ENCODE peak calls at places on chromosomes 11 and 22, in seven cellular contexts. V, A, K, T, U, L and C are unnamed samples. For H4K20me1 and H3K36me3, the result is how much of the 10 kb centered on the place peaks cover.

GRCh38 chr22:32836286-32836859 is 34.9 kb downstream of the TIMP3 start:
- DNase-seq in A (peak), K (peak), T (no peak), L (peak), U (no peak), V (peak), C (no peak)

GRCh38 chr22:35517769-35518530 is 22.7 kb upstream of the RASD2 start:
- DNase-seq in V (peak), U (no peak), A (peak), T (no peak), K (no peak), L (no peak), C (peak)

GRCh38 chr11:68043029-68043348 is 4.2 kb downstream of the TCIRG1 start:
- DNase-seq in T (no peak), A (no peak), U (no peak), V (no peak), L (peak), K (no peak), C (peak)

GRCh38 chr11:79253280-79253679 is 187.6 kb downstream of the TENM4 start:
- DNase-seq in A (no peak), U (no peak), T (no peak), L (no peak), V (no peak), K (peak), C (no peak)

GRCh38 chr11:113528982-113529381 is 53.8 kb upstream of the DRD2 start:
- DNase-seq in L (no peak), T (no peak), V (no peak), U (peak), A (no peak), K (no peak), C (no peak)

GRCh38 chr22:49373289-49373666 is 454.4 kb downstream of the BRD1 start:
- DNase-seq in V (no peak), U (no peak), T (no peak), L (no peak), A (no peak), K (no peak), C (no peak)

GRCh38 chr11:78929906-78930220 is 355.2 kb upstream of the NARS2 start:
- DNase-seq in A (no peak), L (no peak), V (no peak), T (no peak), U (no peak), K (no peak), C (no peak)

GRCh38 chr11:134223066-134223465 is 701 bp downstream of the NCAPD3 start:
- DNase-seq in V (peak), L (no peak), T (no peak), U (no peak), A (no peak), K (peak), C (no peak)

GRCh38 chr11:15819679-15820286 is 536.6 kb downstream of the SOX6 start:
- DNase-seq in L (no peak), U (peak), A (peak), V (peak), K (peak), T (peak), C (peak)

GRCh38 chr22:46758867-46759290 is 3.6 kb upstream of the TBC1D22A start:
- DNase-seq in L (peak), K (peak), A (peak), U (peak), V (peak), T (peak), C (peak)

GRCh38 chr11:86671386-86672006 is 920 bp downstream of the ME3 start:
- DNase-seq in L (no peak), U (no peak), A (peak), K (peak), V (peak), T (no peak), C (peak)

GRCh38 chr22:40057652-40058051 is 62.9 kb downstream of the FAM83F start:
- DNase-seq in K (no peak), L (no peak), A (no peak), T (no peak), V (no peak), U (no peak), C (no peak)

GRCh38 chr11:9232482-9232881 is 32.7 kb downstream of the DENND5A start:
- DNase-seq in A (no peak), K (no peak), L (no peak), U (no peak), T (no peak), V (no peak), C (no peak)

GRCh38 chr11:74780277-74780870 is 31.7 kb downstream of the RNF169 start:
- DNase-seq in K (no peak), A (no peak), V (no peak), T (no peak), U (no peak), L (no peak), C (no peak)

GRCh38 chr22:39478461-39478860 is 21.6 kb downstream of the MGAT3 start:
- DNase-seq in L (no peak), K (peak), A (peak), T (no peak), U (peak), V (peak), C (peak)

GRCh38 chr11:9313648-9314290 is 624 bp downstream of the TMEM41B start:
- DNase-seq in T (no peak), K (peak), V (peak), L (no peak), A (peak), U (peak), C (peak)

GRCh38 chr11:1150769-1151365 is 6.9 kb upstream of the MUC5AC start:
- DNase-seq in U (no peak), A (peak), V (peak), L (no peak), K (no peak), T (no peak), C (peak)

GRCh38 chr11:8617063-8617462 is 23.0 kb upstream of the STK33 start:
- DNase-seq in L (no peak), U (no peak), K (no peak), T (no peak), A (no peak), V (no peak), C (no peak)

GRCh38 chr11:114154271-114155047 is 94.9 kb downstream of the ZBTB16 start:
- DNase-seq in U (peak), V (no peak), A (no peak), T (no peak), K (no peak), L (no peak), C (peak)

GRCh38 chr11:121567988-121568387 is 115.2 kb upstream of the SORL1-AS1 start:
- DNase-seq in U (no peak), L (no peak), T (no peak), K (no peak), A (no peak), V (peak), C (no peak)
- H4K20me1 ChIP-seq in U (under half), L (under half), T (under half), K (under half), A (under half), V (under half), C (under half)

GRCh38 chr11:17129003-17129402 is 51.5 kb upstream of the RPS13 start:
- DNase-seq in U (peak), V (peak), T (no peak), L (no peak), K (no peak), A (no peak), C (no peak)
- H3K36me3 ChIP-seq in U (under half), V (under half), T (under half), L (under half), K (under half), A (under half), C (under half)

GRCh38 chr11:119650251-119650650 is 78.7 kb downstream of the NECTIN1 start:
- DNase-seq in A (no peak), T (no peak), L (no peak), U (no peak), V (no peak), K (no peak), C (no peak)

GRCh38 chr11:119647254-119647653 is 81.7 kb downstream of the NECTIN1 start:
- DNase-seq in A (no peak), U (no peak), L (no peak), V (no peak), T (no peak), K (no peak), C (no peak)

GRCh38 chr11:119651802-119652584 is 77.0 kb downstream of the NECTIN1 start:
- DNase-seq in K (no peak), V (no peak), L (no peak), T (no peak), U (no peak), A (no peak), C (peak)

DNA sequence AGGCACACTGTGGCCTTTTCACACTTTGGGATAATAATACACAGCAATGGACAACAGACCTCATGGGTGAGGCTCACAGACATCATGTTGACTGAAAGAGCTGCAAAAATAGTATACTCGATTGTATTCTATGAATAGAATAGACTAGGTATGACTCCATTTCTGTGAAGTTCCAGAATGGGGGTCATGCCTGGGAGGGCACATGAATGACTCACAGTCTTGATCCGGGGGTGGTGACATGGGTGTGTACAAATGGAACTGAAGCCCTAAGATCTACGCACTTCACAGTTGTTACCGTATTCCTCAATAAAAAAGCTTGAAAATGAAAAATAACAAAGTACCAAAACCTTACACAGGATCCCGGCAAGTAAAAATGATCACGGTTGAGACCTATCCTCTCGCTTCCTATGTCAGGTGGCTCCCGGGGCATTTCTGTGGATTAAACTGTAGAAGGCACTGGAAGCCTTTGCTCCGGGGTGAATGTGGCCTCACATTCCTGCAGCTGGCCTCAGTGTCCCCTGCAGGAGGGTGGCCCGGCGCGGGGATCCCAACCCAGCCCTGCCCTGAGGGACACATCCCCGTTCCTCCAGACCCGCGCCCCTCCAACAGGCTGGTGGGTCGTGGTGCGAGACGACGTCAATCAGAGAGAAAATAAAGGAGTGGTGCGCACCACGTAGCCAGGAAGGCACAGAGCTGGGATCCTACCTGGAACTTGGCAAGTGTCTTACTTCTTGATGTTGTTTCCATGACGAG is 75.9 kb downstream of the NECTIN1 start:
- DNase-seq in T (no peak), K (no peak), L (no peak), V (no peak), A (no peak), U (no peak), C (peak)
- H2AFZ ChIP-seq in T (no peak), K (no peak), L (no peak), V (no peak), A (no peak), U (no peak), C (no peak)

GRCh38 chr22:42203609-42204008 is 66.8 kb downstream of the TCF20 start:
- DNase-seq in V (no peak), K (no peak), T (no peak), U (no peak), L (no peak), A (no peak), C (no peak)
- H4K20me1 ChIP-seq in V (under half), K (half or more), T (under half), U (under half), L (under half), A (under half), C (half or more)

GRCh38 chr11:95175969-95176368 is 55.0 kb downstream of the SESN3 start:
- DNase-seq in K (no peak), L (no peak), T (no peak), U (no peak), V (no peak), A (no peak), C (no peak)
- H3K36me3 ChIP-seq in K (under half), L (half or more), T (under half), U (under half), V (under half), A (under half), C (under half)

GRCh38 chr11:119684361-119685072 is 44.5 kb downstream of the NECTIN1 start:
- DNase-seq in L (peak), T (no peak), K (no peak), U (peak), A (peak), V (peak), C (peak)

GRCh38 chr11:119686483-119686882 is 42.5 kb downstream of the NECTIN1 start:
- DNase-seq in K (no peak), L (no peak), T (no peak), A (no peak), V (no peak), U (peak), C (no peak)

GRCh38 chr11:119683783-119684182 is 45.2 kb downstream of the NECTIN1 start:
- DNase-seq in T (no peak), K (peak), A (peak), U (peak), V (peak), L (no peak), C (no peak)

GRCh38 chr11:119687220-119688046 is 41.6 kb downstream of the NECTIN1 start:
- DNase-seq in V (no peak), U (no peak), T (no peak), L (no peak), K (no peak), A (no peak), C (no peak)

DNA sequence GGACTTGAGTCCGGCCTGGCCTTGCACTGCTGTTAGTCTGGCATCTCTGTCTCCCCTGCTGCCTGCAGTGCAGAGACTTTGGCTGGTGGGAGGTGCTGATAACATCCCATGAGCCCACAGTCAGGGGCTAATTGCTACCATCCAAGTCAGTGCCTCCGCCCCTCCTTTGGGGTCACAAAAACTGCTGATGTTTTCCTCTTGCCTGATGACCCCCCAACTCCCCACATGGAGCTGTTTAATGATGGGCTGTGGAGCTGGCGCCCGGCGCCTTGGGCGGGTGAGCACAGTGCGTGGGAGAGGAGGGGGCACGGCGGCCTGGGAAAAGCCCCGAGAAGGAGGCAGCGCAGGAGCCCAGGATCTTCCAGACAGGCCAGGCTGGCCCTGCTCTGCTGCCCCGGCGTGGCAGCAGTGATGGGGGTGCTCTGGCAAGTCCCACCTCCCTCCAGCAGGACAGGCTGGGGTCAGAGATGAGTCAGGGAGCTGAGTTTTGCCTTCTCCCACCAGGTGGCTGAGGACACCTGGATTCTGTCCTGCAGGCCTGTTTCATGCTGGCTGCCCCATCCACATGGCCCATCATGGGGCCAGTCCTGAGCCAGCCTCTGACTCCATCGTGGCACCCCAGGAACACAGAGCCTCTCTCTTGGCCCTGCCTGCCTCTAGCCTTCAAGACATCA is 43.8 kb downstream of the NECTIN1 start:
- DNase-seq in K (no peak), V (peak), T (no peak), L (peak), U (peak), A (no peak), C (no peak)
- H2AFZ ChIP-seq in K (no peak), V (peak), T (no peak), L (peak), U (no peak), A (no peak), C (no peak)

DNA sequence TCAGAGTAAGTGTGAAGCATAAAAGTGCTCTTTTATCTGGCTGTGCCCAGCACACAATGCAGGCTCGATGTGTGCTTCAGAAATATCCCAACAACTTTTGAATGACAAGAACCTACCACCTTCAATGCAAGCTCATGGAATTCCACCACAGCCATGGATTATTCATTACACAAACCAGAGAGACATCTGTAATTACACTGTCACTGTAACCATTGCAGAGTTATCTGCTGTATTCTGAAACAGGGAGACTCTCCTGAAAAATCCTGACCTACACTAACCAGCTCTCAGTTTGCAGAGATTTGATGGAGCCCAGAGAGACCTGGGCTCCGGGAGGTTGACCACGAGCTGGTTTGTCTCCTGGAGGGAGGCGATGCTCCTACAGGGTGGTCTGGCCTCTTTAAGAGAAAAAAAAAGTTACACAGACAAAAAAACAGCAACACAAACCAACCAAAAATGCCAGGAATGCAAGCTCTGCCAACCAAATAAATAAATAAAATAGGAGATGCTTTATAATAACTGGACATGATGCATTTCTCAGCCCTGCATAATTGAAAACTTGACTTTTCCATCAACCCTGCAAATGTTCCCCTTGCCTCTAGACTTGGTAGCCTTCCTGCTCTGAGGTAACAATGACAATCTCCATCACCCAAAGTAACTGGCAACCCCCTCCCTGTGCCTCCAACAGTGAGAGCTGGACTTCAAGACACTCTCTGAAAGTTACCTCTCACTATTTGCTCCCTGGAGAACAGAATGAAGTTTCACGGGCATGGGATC is 69.7 kb downstream of the ETS1 start:
- DNase-seq in V (peak), K (no peak), T (no peak), A (no peak), L (no peak), U (no peak), C (peak)
- H4K20me1 ChIP-seq in V (half or more), K (under half), T (under half), A (under half), L (half or more), U (under half), C (half or more)

GRCh38 chr22:23274891-23275694 is 94.8 kb downstream of the BCR start:
- DNase-seq in V (no peak), K (no peak), U (no peak), A (no peak), L (no peak), T (no peak), C (no peak)

GRCh38 chr22:23278883-23279675 is 98.8 kb downstream of the BCR start:
- DNase-seq in T (no peak), K (no peak), L (no peak), V (peak), A (no peak), U (peak), C (no peak)

GRCh38 chr22:23277583-23278295 is 97.4 kb downstream of the BCR start:
- DNase-seq in U (no peak), V (no peak), L (no peak), T (no peak), A (no peak), K (no peak), C (no peak)

GRCh38 chr22:23275751-23276150 is 95.4 kb downstream of the BCR start:
- DNase-seq in V (no peak), A (no peak), T (no peak), K (no peak), U (no peak), L (no peak), C (no peak)

DNA sequence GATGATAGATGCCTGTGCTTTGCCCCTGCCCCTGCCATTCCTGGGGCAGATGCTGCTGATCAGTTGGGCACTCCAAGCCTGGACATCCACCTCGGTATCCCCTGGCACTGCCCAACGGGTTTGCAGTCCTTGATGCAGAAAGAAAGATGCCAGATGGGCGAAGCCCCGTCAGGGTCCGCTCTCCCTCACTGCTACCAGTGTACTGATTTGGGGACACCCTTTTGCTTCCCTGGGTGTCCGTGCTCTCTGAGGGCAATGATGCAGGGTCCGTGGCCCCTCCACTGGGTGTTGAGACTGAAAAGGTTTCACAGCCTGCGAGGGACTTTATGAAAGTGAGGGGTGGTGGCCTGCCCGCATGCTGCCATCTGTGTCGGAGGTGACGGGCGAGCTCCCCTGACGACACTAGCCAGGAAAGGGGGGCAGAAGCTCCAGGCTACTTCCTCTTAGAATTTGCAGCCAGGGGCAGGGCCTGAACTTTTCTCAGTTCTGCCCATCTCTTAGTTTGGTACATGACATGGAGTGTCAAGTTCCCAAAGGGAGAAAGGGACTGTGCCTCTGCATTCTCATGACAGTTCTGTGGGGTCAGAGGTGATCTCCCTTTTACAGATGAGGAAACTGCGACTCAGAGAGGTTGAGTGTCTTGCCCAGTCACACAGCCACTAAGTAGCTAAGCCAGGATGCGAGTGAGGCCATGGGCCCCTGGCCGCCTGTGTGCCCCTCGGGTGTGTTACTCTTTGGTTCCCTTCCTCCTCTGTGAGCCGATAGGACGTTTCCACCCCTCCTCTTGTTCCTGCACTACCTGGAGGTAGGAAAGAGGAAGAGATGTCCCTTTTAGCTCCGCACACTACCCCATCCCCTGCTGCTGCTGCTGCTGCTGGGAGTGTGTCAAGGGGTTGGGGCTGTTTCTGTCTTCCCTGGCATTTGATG is 96.6 kb downstream of the BCR start:
- DNase-seq in K (no peak), U (no peak), L (no peak), T (no peak), A (no peak), V (no peak), C (no peak)
- H3K36me3 ChIP-seq in K (under half), U (under half), L (under half), T (under half), A (under half), V (under half), C (under half)